ENCODE peak calls at places on chromosomes 16 and 17, in five cellular contexts. One of them, this sample, is unnamed.

GRCh38 chr17:39183045-39183444 is 14.4 kb downstream of the CACNB1 start:
- DNase-seq in GM12864: no peak
- DNase-seq in AG10803: no peak
- DNase-seq in natural killer cell: no peak
- DNase-seq in sigmoid colon: no peak
- DNase-seq in this sample: no peak

GRCh38 chr16:87823146-87823929 is 46.0 kb downstream of the SLC7A5 start:
- DNase-seq in GM12864: no peak
- DNase-seq in AG10803: no peak
- DNase-seq in sigmoid colon: no peak
- DNase-seq in natural killer cell: no peak
- DNase-seq in this sample: no peak

GRCh38 chr16:69701866-69702265 is 24.5 kb downstream of the NQO1 start:
- DNase-seq in sigmoid colon: no peak
- DNase-seq in AG10803: no peak
- DNase-seq in GM12864: no peak
- DNase-seq in natural killer cell: no peak
- DNase-seq in this sample: no peak

GRCh38 chr16:1395444-1396074 is 18.9 kb downstream of the UNKL start:
- DNase-seq in sigmoid colon: no peak
- DNase-seq in natural killer cell: no peak
- DNase-seq in AG10803: no peak
- DNase-seq in GM12864: no peak
- DNase-seq in this sample: no peak

GRCh38 chr17:427327-427726 is 74.7 kb upstream of the RPH3AL start:
- DNase-seq in GM12864: no peak
- DNase-seq in AG10803: no peak
- DNase-seq in sigmoid colon: no peak
- DNase-seq in natural killer cell: no peak
- DNase-seq in this sample: no peak

GRCh38 chr17:66900126-66901010 is 64.1 kb upstream of the CACNG4 start:
- DNase-seq in sigmoid colon: no peak
- DNase-seq in GM12864: no peak
- DNase-seq in natural killer cell: no peak
- DNase-seq in AG10803: no peak
- DNase-seq in this sample: peak; percentile 53

GRCh38 chr17:28954886-28955285 is 3.6 kb upstream of the PHF12 start:
- DNase-seq in AG10803: no peak
- DNase-seq in natural killer cell: no peak
- DNase-seq in GM12864: no peak
- DNase-seq in sigmoid colon: peak; percentile 57
- DNase-seq in this sample: no peak

GRCh38 chr17:9285602-9286001 is 264.3 kb downstream of the NTN1 start:
- DNase-seq in GM12864: no peak
- DNase-seq in natural killer cell: no peak
- DNase-seq in sigmoid colon: no peak
- DNase-seq in AG10803: peak; percentile 78
- DNase-seq in this sample: no peak

GRCh38 chr16:17972460-17972943 is 364.0 kb downstream of the NPIPA8 start:
- DNase-seq in natural killer cell: no peak
- DNase-seq in GM12864: no peak
- DNase-seq in sigmoid colon: no peak
- DNase-seq in AG10803: peak; percentile 3
- DNase-seq in this sample: no peak

GRCh38 chr17:77451894-77452852 is 311.4 kb downstream of the SEC14L1 start:
- DNase-seq in GM12864: no peak
- DNase-seq in natural killer cell: no peak
- DNase-seq in sigmoid colon: peak; percentile 94
- DNase-seq in AG10803: peak; percentile 75
- DNase-seq in this sample: peak; percentile 93

GRCh38 chr17:41390411-41390938 is 6.9 kb downstream of the KRT31 start:
- DNase-seq in AG10803: no peak
- DNase-seq in GM12864: no peak
- DNase-seq in sigmoid colon: no peak
- DNase-seq in natural killer cell: no peak
- DNase-seq in this sample: no peak

GRCh38 chr17:76000016-76000754 is 470 bp upstream of the CDK3 start:
- DNase-seq in natural killer cell: peak; percentile 55
- DNase-seq in sigmoid colon: no peak
- DNase-seq in GM12864: no peak
- DNase-seq in AG10803: no peak
- DNase-seq in this sample: peak; percentile 54

GRCh38 chr17:28811594-28812135 is 30.9 kb downstream of the FAM222B start:
- DNase-seq in natural killer cell: no peak
- DNase-seq in GM12864: no peak
- DNase-seq in AG10803: peak; percentile 8
- DNase-seq in sigmoid colon: peak; percentile 17
- DNase-seq in this sample: peak; percentile 53

GRCh38 chr17:49554694-49555494 is 20.8 kb upstream of the NXPH3 start:
- DNase-seq in sigmoid colon: no peak
- DNase-seq in natural killer cell: no peak
- DNase-seq in GM12864: no peak
- DNase-seq in AG10803: no peak
- DNase-seq in this sample: no peak

GRCh38 chr17:12637015-12637414 is 28.7 kb upstream of the MYOCD start:
- DNase-seq in sigmoid colon: no peak
- DNase-seq in natural killer cell: no peak
- DNase-seq in GM12864: no peak
- DNase-seq in AG10803: peak; percentile 88
- DNase-seq in this sample: peak; percentile 90

GRCh38 chr17:57955183-57955952 is at the start of gene CUEDC1:
- DNase-seq in GM12864: no peak
- DNase-seq in sigmoid colon: peak; percentile 93
- DNase-seq in natural killer cell: peak; percentile 60
- DNase-seq in AG10803: peak; percentile 64
- DNase-seq in this sample: peak; percentile 90

GRCh38 chr17:13160281-13160680 is 142.5 kb upstream of the ELAC2 start:
- DNase-seq in GM12864: no peak
- DNase-seq in natural killer cell: no peak
- DNase-seq in sigmoid colon: no peak
- DNase-seq in AG10803: peak; percentile 37
- DNase-seq in this sample: no peak

GRCh38 chr17:48261297-48261880 is 153.8 kb downstream of the SNX11 start:
- DNase-seq in natural killer cell: no peak
- DNase-seq in sigmoid colon: no peak
- DNase-seq in GM12864: no peak
- DNase-seq in AG10803: peak; percentile 17
- DNase-seq in this sample: no peak

GRCh38 chr16:72246423-72246822 is 74.5 kb upstream of the PMFBP1 start:
- DNase-seq in AG10803: no peak
- DNase-seq in sigmoid colon: no peak
- DNase-seq in natural killer cell: no peak
- DNase-seq in GM12864: peak; percentile 35
- DNase-seq in this sample: no peak

GRCh38 chr16:50742521-50743150 is 750 bp downstream of the CYLD start:
- DNase-seq in sigmoid colon: no peak
- DNase-seq in AG10803: peak; percentile 60
- DNase-seq in natural killer cell: peak; percentile 64
- DNase-seq in GM12864: no peak
- DNase-seq in this sample: peak; percentile 67

GRCh38 chr16:610513-611381 is 20.0 kb upstream of the WFIKKN1 start:
- DNase-seq in AG10803: no peak
- DNase-seq in GM12864: no peak
- DNase-seq in natural killer cell: peak; percentile 62
- DNase-seq in sigmoid colon: peak; percentile 72
- DNase-seq in this sample: no peak

GRCh38 chr16:89371968-89372634 is 118.3 kb downstream of the ANKRD11 start:
- DNase-seq in natural killer cell: no peak
- DNase-seq in sigmoid colon: no peak
- DNase-seq in GM12864: no peak
- DNase-seq in AG10803: no peak
- DNase-seq in this sample: no peak

GRCh38 chr17:9529033-9529748 is 46.4 kb downstream of the STX8 start:
- DNase-seq in AG10803: peak; percentile 57
- DNase-seq in natural killer cell: no peak
- DNase-seq in sigmoid colon: no peak
- DNase-seq in GM12864: no peak
- DNase-seq in this sample: peak; percentile 62

GRCh38 chr16:546909-547770 is 13.1 kb upstream of the PRR35 start:
- DNase-seq in GM12864: no peak
- DNase-seq in AG10803: peak; percentile 58
- DNase-seq in sigmoid colon: peak; percentile 86
- DNase-seq in natural killer cell: no peak
- DNase-seq in this sample: no peak

GRCh38 chr17:17177186-17177585 is 28.9 kb downstream of the PLD6 start:
- DNase-seq in natural killer cell: no peak
- DNase-seq in AG10803: no peak
- DNase-seq in GM12864: no peak
- DNase-seq in sigmoid colon: no peak
- DNase-seq in this sample: no peak

GRCh38 chr17:33750943-33751701 is 458.0 kb upstream of the ASIC2 start:
- DNase-seq in natural killer cell: peak; percentile 49
- DNase-seq in AG10803: peak; percentile 55
- DNase-seq in GM12864: no peak
- DNase-seq in sigmoid colon: peak; percentile 75
- DNase-seq in this sample: peak; percentile 79

GRCh38 chr17:61803796-61804195 is 59.5 kb downstream of the BRIP1 start:
- DNase-seq in natural killer cell: no peak
- DNase-seq in sigmoid colon: no peak
- DNase-seq in AG10803: no peak
- DNase-seq in GM12864: no peak
- DNase-seq in this sample: no peak

GRCh38 chr16:49604602-49605001 is 231.0 kb downstream of the C16orf78 start:
- DNase-seq in sigmoid colon: no peak
- DNase-seq in GM12864: no peak
- DNase-seq in AG10803: no peak
- DNase-seq in natural killer cell: no peak
- DNase-seq in this sample: no peak

GRCh38 chr16:54285414-54286066 is 1.0 kb downstream of the IRX3 start:
- DNase-seq in natural killer cell: no peak
- DNase-seq in GM12864: no peak
- DNase-seq in AG10803: peak; percentile 62
- DNase-seq in sigmoid colon: no peak
- DNase-seq in this sample: peak; percentile 78

GRCh38 chr16:7867831-7868230 is 535.2 kb downstream of the RBFOX1 start:
- DNase-seq in GM12864: no peak
- DNase-seq in AG10803: no peak
- DNase-seq in natural killer cell: no peak
- DNase-seq in sigmoid colon: no peak
- DNase-seq in this sample: no peak

GRCh38 chr16:19502395-19503131 is 19.3 kb downstream of the GDE1 start:
- DNase-seq in GM12864: no peak
- DNase-seq in natural killer cell: peak; percentile 36
- DNase-seq in AG10803: peak; percentile 72
- DNase-seq in sigmoid colon: peak; percentile 77
- DNase-seq in this sample: peak; percentile 87

GRCh38 chr17:47733414-47734288 is 615 bp downstream of the TBX21 start:
- DNase-seq in natural killer cell: no peak
- DNase-seq in GM12864: no peak
- DNase-seq in AG10803: no peak
- DNase-seq in sigmoid colon: peak; percentile 58
- DNase-seq in this sample: no peak

GRCh38 chr16:88503374-88503770 is 50.3 kb downstream of the ZFPM1 start:
- DNase-seq in natural killer cell: no peak
- DNase-seq in sigmoid colon: no peak
- DNase-seq in GM12864: no peak
- DNase-seq in AG10803: no peak
- DNase-seq in this sample: no peak

GRCh38 chr16:84501077-84501735 is 3.3 kb downstream of the MEAK7 start:
- DNase-seq in natural killer cell: no peak
- DNase-seq in AG10803: peak; percentile 50
- DNase-seq in GM12864: no peak
- DNase-seq in sigmoid colon: peak; percentile 60
- DNase-seq in this sample: peak; percentile 78

GRCh38 chr17:83099570-83100181 is 20.3 kb downstream of the METRNL start:
- DNase-seq in GM12864: no peak
- DNase-seq in natural killer cell: no peak
- DNase-seq in sigmoid colon: no peak
- DNase-seq in AG10803: peak; percentile 74
- DNase-seq in this sample: peak; percentile 45
- TF ChIP-seq CTCF in GM12864: no peak
- TF ChIP-seq CTCF in natural killer cell: no peak
- TF ChIP-seq CTCF in sigmoid colon: no peak
- TF ChIP-seq CTCF in AG10803: no peak
- TF ChIP-seq CTCF in this sample: no peak

GRCh38 chr16:4508806-4509205 is 29.8 kb downstream of the CDIP1 start:
- DNase-seq in natural killer cell: no peak
- DNase-seq in sigmoid colon: no peak
- DNase-seq in AG10803: no peak
- DNase-seq in GM12864: no peak
- DNase-seq in this sample: no peak

GRCh38 chr16:4510747-4511426 is 27.7 kb downstream of the CDIP1 start:
- DNase-seq in GM12864: no peak
- DNase-seq in sigmoid colon: no peak
- DNase-seq in AG10803: no peak
- DNase-seq in natural killer cell: no peak
- DNase-seq in this sample: no peak

GRCh38 chr16:4511441-4512082 is 27.0 kb downstream of the CDIP1 start:
- DNase-seq in AG10803: peak; percentile 27
- DNase-seq in natural killer cell: no peak
- DNase-seq in sigmoid colon: no peak
- DNase-seq in GM12864: no peak
- DNase-seq in this sample: peak; percentile 73

GRCh38 chr16:4509420-4509819 is 29.2 kb downstream of the CDIP1 start:
- DNase-seq in AG10803: no peak
- DNase-seq in natural killer cell: no peak
- DNase-seq in GM12864: no peak
- DNase-seq in sigmoid colon: no peak
- DNase-seq in this sample: no peak

GRCh38 chr16:4510131-4510530 is 28.4 kb downstream of the CDIP1 start:
- DNase-seq in sigmoid colon: no peak
- DNase-seq in AG10803: no peak
- DNase-seq in natural killer cell: no peak
- DNase-seq in GM12864: no peak
- DNase-seq in this sample: no peak
- TF ChIP-seq CTCF in sigmoid colon: no peak
- TF ChIP-seq CTCF in AG10803: no peak
- TF ChIP-seq CTCF in natural killer cell: no peak
- TF ChIP-seq CTCF in GM12864: no peak
- TF ChIP-seq CTCF in this sample: no peak

GRCh38 chr17:80477647-80478478 is 1.5 kb upstream of the NPTX1 start:
- DNase-seq in AG10803: peak; percentile 32
- DNase-seq in natural killer cell: no peak
- DNase-seq in sigmoid colon: peak; percentile 81
- DNase-seq in GM12864: no peak
- DNase-seq in this sample: peak; percentile 85
- TF ChIP-seq CTCF in AG10803: peak; percentile 52
- TF ChIP-seq CTCF in natural killer cell: peak; percentile 18
- TF ChIP-seq CTCF in sigmoid colon: peak; percentile 55
- TF ChIP-seq CTCF in GM12864: no peak
- TF ChIP-seq CTCF in this sample: peak; percentile 58

GRCh38 chr17:7528842-7529241 is 20.0 kb upstream of the TNFSF12 start:
- DNase-seq in sigmoid colon: no peak
- DNase-seq in natural killer cell: no peak
- DNase-seq in GM12864: no peak
- DNase-seq in AG10803: no peak
- DNase-seq in this sample: no peak

DNA sequence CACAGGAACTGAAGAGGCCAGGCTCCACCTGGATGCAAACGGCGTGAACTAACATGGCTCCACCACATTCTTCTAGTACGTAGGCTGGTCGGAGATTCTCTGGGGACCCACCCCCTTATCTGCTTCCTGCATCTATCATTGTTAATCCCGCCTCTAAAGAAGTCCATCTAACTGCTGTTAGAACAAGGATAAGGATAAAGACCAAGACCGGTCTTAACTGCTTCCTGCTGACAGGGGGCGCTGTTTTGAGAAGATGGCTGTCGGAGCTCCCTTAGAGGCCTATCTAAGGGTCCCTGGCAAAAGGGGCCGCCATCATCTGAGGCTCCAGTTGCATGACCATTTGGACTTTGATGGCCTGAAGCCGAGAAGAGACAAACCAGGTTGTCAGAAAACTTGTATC is 25.8 kb upstream of the TNFSF12 start:
- DNase-seq in GM12864: no peak
- DNase-seq in natural killer cell: no peak
- DNase-seq in AG10803: no peak
- DNase-seq in sigmoid colon: no peak
- DNase-seq in this sample: no peak
- TF ChIP-seq CTCF in GM12864: peak; percentile 53
- TF ChIP-seq CTCF in natural killer cell: peak; percentile 56
- TF ChIP-seq CTCF in AG10803: peak; percentile 42
- TF ChIP-seq CTCF in sigmoid colon: peak; percentile 36
- TF ChIP-seq CTCF in this sample: no peak